ENCODE peak calls at places on chromosomes 16 and 17, in nine cellular contexts. One of them, this sample, is unnamed.

GRCh38 chr17:48456584-48456983 is 26.6 kb upstream of the SKAP1 start:
- DNase-seq in NCI-H2029: peak
- DNase-seq in glutamatergic neuron: no peak
- DNase-seq in CD4-positive, CD25-positive, alpha-beta regulatory T cell: no peak
- DNase-seq in NCI-H82: no peak
- DNase-seq in A549: peak
- DNase-seq in HFF-Myc: no peak
- DNase-seq in HEK293T: no peak
- DNase-seq in cardiac fibroblast: peak
- DNase-seq in this sample: no peak

GRCh38 chr17:1934901-1935300 is 90.2 kb downstream of the RTN4RL1 start:
- DNase-seq in NCI-H2029: no peak
- DNase-seq in glutamatergic neuron: no peak
- DNase-seq in CD4-positive, CD25-positive, alpha-beta regulatory T cell: no peak
- DNase-seq in NCI-H82: no peak
- DNase-seq in A549: no peak
- DNase-seq in HFF-Myc: no peak
- DNase-seq in HEK293T: no peak
- DNase-seq in cardiac fibroblast: no peak
- DNase-seq in this sample: no peak

GRCh38 chr16:87832759-87833502 is 36.4 kb downstream of the SLC7A5 start:
- DNase-seq in NCI-H2029: no peak
- DNase-seq in glutamatergic neuron: no peak
- DNase-seq in CD4-positive, CD25-positive, alpha-beta regulatory T cell: no peak
- DNase-seq in NCI-H82: no peak
- DNase-seq in A549: peak
- DNase-seq in HFF-Myc: no peak
- DNase-seq in HEK293T: no peak
- DNase-seq in cardiac fibroblast: no peak
- DNase-seq in this sample: no peak

GRCh38 chr17:14205992-14206461 is 30.6 kb downstream of the CDRT15 start:
- DNase-seq in NCI-H2029: peak
- DNase-seq in glutamatergic neuron: no peak
- DNase-seq in CD4-positive, CD25-positive, alpha-beta regulatory T cell: no peak
- DNase-seq in NCI-H82: no peak
- DNase-seq in A549: no peak
- DNase-seq in HFF-Myc: no peak
- DNase-seq in HEK293T: no peak
- DNase-seq in cardiac fibroblast: no peak
- DNase-seq in this sample: no peak

GRCh38 chr16:81335669-81336068 is 20.9 kb downstream of the GAN start:
- DNase-seq in NCI-H2029: no peak
- DNase-seq in glutamatergic neuron: no peak
- DNase-seq in CD4-positive, CD25-positive, alpha-beta regulatory T cell: no peak
- DNase-seq in NCI-H82: no peak
- DNase-seq in A549: no peak
- DNase-seq in HFF-Myc: no peak
- DNase-seq in HEK293T: no peak
- DNase-seq in cardiac fibroblast: peak
- DNase-seq in this sample: no peak

GRCh38 chr16:11989238-11990160 is 13.0 kb downstream of the SNX29 start:
- DNase-seq in NCI-H2029: no peak
- DNase-seq in glutamatergic neuron: peak
- DNase-seq in CD4-positive, CD25-positive, alpha-beta regulatory T cell: no peak
- DNase-seq in NCI-H82: peak
- DNase-seq in A549: no peak
- DNase-seq in HFF-Myc: no peak
- DNase-seq in HEK293T: no peak
- DNase-seq in cardiac fibroblast: peak
- DNase-seq in this sample: no peak

GRCh38 chr17:55702150-55702549 is 20.5 kb downstream of the TMEM100 start:
- DNase-seq in NCI-H2029: no peak
- DNase-seq in glutamatergic neuron: no peak
- DNase-seq in CD4-positive, CD25-positive, alpha-beta regulatory T cell: no peak
- DNase-seq in NCI-H82: no peak
- DNase-seq in A549: no peak
- DNase-seq in HFF-Myc: no peak
- DNase-seq in HEK293T: no peak
- DNase-seq in cardiac fibroblast: no peak
- DNase-seq in this sample: no peak

GRCh38 chr17:62150471-62150870 is 85.4 kb upstream of the MED13 start:
- DNase-seq in NCI-H2029: no peak
- DNase-seq in glutamatergic neuron: no peak
- DNase-seq in CD4-positive, CD25-positive, alpha-beta regulatory T cell: no peak
- DNase-seq in NCI-H82: no peak
- DNase-seq in A549: no peak
- DNase-seq in HFF-Myc: no peak
- DNase-seq in HEK293T: no peak
- DNase-seq in cardiac fibroblast: no peak
- DNase-seq in this sample: no peak

GRCh38 chr16:12360240-12360639 is 383.7 kb downstream of the SNX29 start:
- DNase-seq in NCI-H2029: no peak
- DNase-seq in glutamatergic neuron: no peak
- DNase-seq in CD4-positive, CD25-positive, alpha-beta regulatory T cell: no peak
- DNase-seq in NCI-H82: no peak
- DNase-seq in A549: no peak
- DNase-seq in HFF-Myc: no peak
- DNase-seq in HEK293T: no peak
- DNase-seq in cardiac fibroblast: no peak
- DNase-seq in this sample: no peak

GRCh38 chr17:76827736-76828135 is 40.5 kb upstream of the MGAT5B start:
- DNase-seq in NCI-H2029: no peak
- DNase-seq in glutamatergic neuron: no peak
- DNase-seq in CD4-positive, CD25-positive, alpha-beta regulatory T cell: no peak
- DNase-seq in NCI-H82: no peak
- DNase-seq in A549: no peak
- DNase-seq in HFF-Myc: no peak
- DNase-seq in HEK293T: no peak
- DNase-seq in cardiac fibroblast: no peak
- DNase-seq in this sample: no peak

GRCh38 chr16:68356249-68356918 is 45.6 kb downstream of the PRMT7 start:
- DNase-seq in NCI-H2029: no peak
- DNase-seq in glutamatergic neuron: no peak
- DNase-seq in CD4-positive, CD25-positive, alpha-beta regulatory T cell: peak
- DNase-seq in NCI-H82: no peak
- DNase-seq in A549: no peak
- DNase-seq in HFF-Myc: no peak
- DNase-seq in HEK293T: no peak
- DNase-seq in cardiac fibroblast: no peak
- DNase-seq in this sample: no peak

GRCh38 chr17:72654746-72655145 is 437.7 kb downstream of the SLC39A11 start:
- DNase-seq in NCI-H2029: no peak
- DNase-seq in glutamatergic neuron: no peak
- DNase-seq in CD4-positive, CD25-positive, alpha-beta regulatory T cell: no peak
- DNase-seq in NCI-H82: no peak
- DNase-seq in A549: no peak
- DNase-seq in HFF-Myc: no peak
- DNase-seq in HEK293T: no peak
- DNase-seq in cardiac fibroblast: no peak
- DNase-seq in this sample: no peak

GRCh38 chr17:72349508-72350472 is 229.0 kb downstream of the SOX9 start:
- DNase-seq in NCI-H2029: no peak
- DNase-seq in glutamatergic neuron: no peak
- DNase-seq in CD4-positive, CD25-positive, alpha-beta regulatory T cell: no peak
- DNase-seq in NCI-H82: no peak
- DNase-seq in A549: no peak
- DNase-seq in HFF-Myc: no peak
- DNase-seq in HEK293T: no peak
- DNase-seq in cardiac fibroblast: no peak
- DNase-seq in this sample: peak

GRCh38 chr17:72034000-72034399 is 86.8 kb upstream of the SOX9 start:
- DNase-seq in NCI-H2029: no peak
- DNase-seq in glutamatergic neuron: no peak
- DNase-seq in CD4-positive, CD25-positive, alpha-beta regulatory T cell: no peak
- DNase-seq in NCI-H82: no peak
- DNase-seq in A549: no peak
- DNase-seq in HFF-Myc: no peak
- DNase-seq in HEK293T: no peak
- DNase-seq in cardiac fibroblast: no peak
- DNase-seq in this sample: no peak

GRCh38 chr16:57081744-57082143 is 10.6 kb upstream of the CPNE2 start:
- DNase-seq in NCI-H2029: no peak
- DNase-seq in glutamatergic neuron: no peak
- DNase-seq in CD4-positive, CD25-positive, alpha-beta regulatory T cell: no peak
- DNase-seq in NCI-H82: no peak
- DNase-seq in A549: no peak
- DNase-seq in HFF-Myc: no peak
- DNase-seq in HEK293T: no peak
- DNase-seq in cardiac fibroblast: no peak
- DNase-seq in this sample: no peak

GRCh38 chr17:34499576-34499975 is 79.8 kb upstream of the TMEM132E start:
- DNase-seq in NCI-H2029: no peak
- DNase-seq in glutamatergic neuron: no peak
- DNase-seq in CD4-positive, CD25-positive, alpha-beta regulatory T cell: no peak
- DNase-seq in NCI-H82: no peak
- DNase-seq in A549: peak
- DNase-seq in HFF-Myc: peak
- DNase-seq in HEK293T: peak
- DNase-seq in cardiac fibroblast: peak
- DNase-seq in this sample: no peak

GRCh38 chr17:45438931-45439610 is 6.4 kb upstream of the ARHGAP27 start:
- DNase-seq in NCI-H2029: no peak
- DNase-seq in glutamatergic neuron: no peak
- DNase-seq in CD4-positive, CD25-positive, alpha-beta regulatory T cell: no peak
- DNase-seq in NCI-H82: no peak
- DNase-seq in A549: no peak
- DNase-seq in HFF-Myc: no peak
- DNase-seq in HEK293T: no peak
- DNase-seq in cardiac fibroblast: no peak
- DNase-seq in this sample: no peak

GRCh38 chr16:51553910-51554309 is 402.8 kb upstream of the SALL1 start:
- DNase-seq in NCI-H2029: no peak
- DNase-seq in glutamatergic neuron: no peak
- DNase-seq in CD4-positive, CD25-positive, alpha-beta regulatory T cell: no peak
- DNase-seq in NCI-H82: no peak
- DNase-seq in A549: no peak
- DNase-seq in HFF-Myc: no peak
- DNase-seq in HEK293T: no peak
- DNase-seq in cardiac fibroblast: no peak
- DNase-seq in this sample: no peak

GRCh38 chr16:8712589-8713361 is 38.4 kb downstream of the ABAT start:
- DNase-seq in NCI-H2029: no peak
- DNase-seq in glutamatergic neuron: peak
- DNase-seq in CD4-positive, CD25-positive, alpha-beta regulatory T cell: no peak
- DNase-seq in NCI-H82: peak
- DNase-seq in A549: no peak
- DNase-seq in HFF-Myc: no peak
- DNase-seq in HEK293T: peak
- DNase-seq in cardiac fibroblast: no peak
- DNase-seq in this sample: peak

GRCh38 chr17:65797101-65797500 is 235.7 kb upstream of the AXIN2 start:
- DNase-seq in NCI-H2029: no peak
- DNase-seq in glutamatergic neuron: no peak
- DNase-seq in CD4-positive, CD25-positive, alpha-beta regulatory T cell: no peak
- DNase-seq in NCI-H82: no peak
- DNase-seq in A549: no peak
- DNase-seq in HFF-Myc: no peak
- DNase-seq in HEK293T: no peak
- DNase-seq in cardiac fibroblast: no peak
- DNase-seq in this sample: no peak

GRCh38 chr16:10906914-10907756 is 30.1 kb downstream of the CIITA start:
- DNase-seq in NCI-H2029: no peak
- DNase-seq in glutamatergic neuron: no peak
- DNase-seq in CD4-positive, CD25-positive, alpha-beta regulatory T cell: no peak
- DNase-seq in NCI-H82: no peak
- DNase-seq in A549: no peak
- DNase-seq in HFF-Myc: no peak
- DNase-seq in HEK293T: no peak
- DNase-seq in cardiac fibroblast: no peak
- DNase-seq in this sample: no peak

GRCh38 chr17:17919169-17920107 is 52.8 kb downstream of the TOM1L2 start:
- DNase-seq in NCI-H2029: peak
- DNase-seq in glutamatergic neuron: peak
- DNase-seq in CD4-positive, CD25-positive, alpha-beta regulatory T cell: peak
- DNase-seq in NCI-H82: peak
- DNase-seq in A549: peak
- DNase-seq in HFF-Myc: peak
- DNase-seq in HEK293T: peak
- DNase-seq in cardiac fibroblast: peak
- DNase-seq in this sample: peak

GRCh38 chr17:7241783-7242716 is at the start of gene GABARAP:
- DNase-seq in NCI-H2029: peak
- DNase-seq in glutamatergic neuron: peak
- DNase-seq in CD4-positive, CD25-positive, alpha-beta regulatory T cell: peak
- DNase-seq in NCI-H82: peak
- DNase-seq in A549: peak
- DNase-seq in HFF-Myc: no peak
- DNase-seq in HEK293T: peak
- DNase-seq in cardiac fibroblast: peak
- DNase-seq in this sample: peak

GRCh38 chr17:77437017-77437416 is 296.2 kb downstream of the SEC14L1 start:
- DNase-seq in NCI-H2029: peak
- DNase-seq in glutamatergic neuron: no peak
- DNase-seq in CD4-positive, CD25-positive, alpha-beta regulatory T cell: no peak
- DNase-seq in NCI-H82: peak
- DNase-seq in A549: no peak
- DNase-seq in HFF-Myc: no peak
- DNase-seq in HEK293T: no peak
- DNase-seq in cardiac fibroblast: peak
- DNase-seq in this sample: peak

GRCh38 chr16:29877266-29877961 is 14.4 kb upstream of the CDIPT start:
- DNase-seq in NCI-H2029: no peak
- DNase-seq in glutamatergic neuron: peak
- DNase-seq in CD4-positive, CD25-positive, alpha-beta regulatory T cell: peak
- DNase-seq in NCI-H82: peak
- DNase-seq in A549: peak
- DNase-seq in HFF-Myc: no peak
- DNase-seq in HEK293T: peak
- DNase-seq in cardiac fibroblast: peak
- DNase-seq in this sample: no peak

GRCh38 chr16:27326738-27327585 is 13.2 kb downstream of the IL4R start:
- DNase-seq in NCI-H2029: no peak
- DNase-seq in glutamatergic neuron: peak
- DNase-seq in CD4-positive, CD25-positive, alpha-beta regulatory T cell: no peak
- DNase-seq in NCI-H82: peak
- DNase-seq in A549: peak
- DNase-seq in HFF-Myc: peak
- DNase-seq in HEK293T: no peak
- DNase-seq in cardiac fibroblast: peak
- DNase-seq in this sample: no peak

GRCh38 chr16:66263973-66264310 is 102.5 kb upstream of the CDH5 start:
- DNase-seq in NCI-H2029: no peak
- DNase-seq in glutamatergic neuron: no peak
- DNase-seq in CD4-positive, CD25-positive, alpha-beta regulatory T cell: no peak
- DNase-seq in NCI-H82: no peak
- DNase-seq in A549: no peak
- DNase-seq in HFF-Myc: no peak
- DNase-seq in HEK293T: no peak
- DNase-seq in cardiac fibroblast: no peak
- DNase-seq in this sample: no peak

GRCh38 chr17:17420561-17421269 is 56.1 kb upstream of the MED9 start:
- DNase-seq in NCI-H2029: no peak
- DNase-seq in glutamatergic neuron: no peak
- DNase-seq in CD4-positive, CD25-positive, alpha-beta regulatory T cell: no peak
- DNase-seq in NCI-H82: no peak
- DNase-seq in A549: no peak
- DNase-seq in HFF-Myc: no peak
- DNase-seq in HEK293T: no peak
- DNase-seq in cardiac fibroblast: peak
- DNase-seq in this sample: no peak